ENCODE peak calls at places on chromosomes 12 and 14, in six cellular contexts. X, Z, S, I, L and H are unnamed samples.

GRCh38 chr12:42326466-42327226 is 679 bp downstream of the PPHLN1 start:
- DNase-seq in X (peak), Z (no peak), S (no peak), I (peak), L (no peak), H (no peak)

GRCh38 chr14:80316426-80316825 is 105.1 kb upstream of the DIO2 start:
- DNase-seq in X (no peak), Z (no peak), S (no peak), I (peak), L (no peak), H (no peak)

GRCh38 chr14:94702629-94703028 is 67.3 kb downstream of the GSC start:
- DNase-seq in X (no peak), Z (no peak), S (no peak), I (no peak), L (no peak), H (no peak)

GRCh38 chr12:121301876-121302275 is 5.4 kb upstream of the CAMKK2 start:
- DNase-seq in X (no peak), Z (no peak), S (no peak), I (no peak), L (no peak), H (no peak)

GRCh38 chr14:69500096-69500495 is 15.6 kb downstream of the PLEKHD1 start:
- DNase-seq in X (no peak), Z (no peak), S (no peak), I (no peak), L (no peak), H (no peak)

GRCh38 chr14:71231521-71232393 is 324.5 kb downstream of the PCNX1 start:
- DNase-seq in X (no peak), Z (no peak), S (no peak), I (no peak), L (no peak), H (no peak)

GRCh38 chr14:20934148-20934762 is 21.0 kb upstream of the RNASE2 start:
- DNase-seq in X (peak), Z (no peak), S (no peak), I (no peak), L (no peak), H (peak)

GRCh38 chr14:60508707-60509437 is at the start of gene SIX6:
- DNase-seq in X (peak), Z (no peak), S (no peak), I (peak), L (no peak), H (no peak)

GRCh38 chr12:9319842-9320173 is 111.6 kb upstream of the PZP start:
- DNase-seq in X (no peak), Z (no peak), S (no peak), I (no peak), L (no peak), H (no peak)

GRCh38 chr14:97283450-97284230 is 486.5 kb downstream of the VRK1 start:
- DNase-seq in X (no peak), Z (no peak), S (no peak), I (no peak), L (no peak), H (no peak)

GRCh38 chr12:94892544-94893267 is 110.8 kb downstream of the NDUFA12 start:
- DNase-seq in X (no peak), Z (no peak), S (no peak), I (no peak), L (no peak), H (no peak)

GRCh38 chr14:22925513-22925912 is 3.7 kb downstream of the PRMT5 start:
- DNase-seq in X (no peak), Z (no peak), S (no peak), I (no peak), L (no peak), H (no peak)

GRCh38 chr12:18567787-18568186 is 170.0 kb downstream of the PLCZ1 start:
- DNase-seq in X (no peak), Z (no peak), S (no peak), I (no peak), L (peak), H (no peak)

GRCh38 chr12:57229041-57229633 is 374 bp upstream of the SHMT2 start:
- DNase-seq in X (no peak), Z (no peak), S (no peak), I (no peak), L (no peak), H (no peak)

GRCh38 chr12:80498059-80498728 is 54.2 kb downstream of the PTPRQ start:
- DNase-seq in X (no peak), Z (no peak), S (no peak), I (no peak), L (no peak), H (no peak)

GRCh38 chr14:77140937-77141591 is 527 bp downstream of the ZDHHC22 start:
- DNase-seq in X (peak), Z (no peak), S (no peak), I (peak), L (no peak), H (no peak)

GRCh38 chr14:24481622-24482324 is 26.3 kb downstream of the CMA1 start:
- DNase-seq in X (peak), Z (no peak), S (no peak), I (peak), L (no peak), H (no peak)

GRCh38 chr14:74754157-74754556 is 9.0 kb upstream of the YLPM1 start:
- DNase-seq in X (no peak), Z (no peak), S (no peak), I (peak), L (no peak), H (no peak)

GRCh38 chr12:48002773-48003218 is 1.5 kb downstream of the COL2A1 start:
- DNase-seq in X (peak), Z (no peak), S (peak), I (peak), L (no peak), H (peak)

GRCh38 chr12:4202918-4203317 is 70.6 kb upstream of the CCND2 start:
- DNase-seq in X (no peak), Z (no peak), S (no peak), I (no peak), L (no peak), H (no peak)

GRCh38 chr14:102481791-102482238 is 27.8 kb downstream of the ANKRD9 start:
- DNase-seq in X (no peak), Z (no peak), S (no peak), I (peak), L (no peak), H (no peak)

GRCh38 chr14:57732886-57733285 is 133.0 kb downstream of the SLC35F4 start:
- DNase-seq in X (peak), Z (no peak), S (no peak), I (no peak), L (no peak), H (no peak)

GRCh38 chr12:91367234-91367849 is 184.7 kb upstream of the DCN start:
- DNase-seq in X (peak), Z (no peak), S (no peak), I (peak), L (no peak), H (no peak)

GRCh38 chr14:58560208-58560607 is 77.6 kb upstream of the DACT1 start:
- DNase-seq in X (peak), Z (no peak), S (no peak), I (peak), L (no peak), H (no peak)

GRCh38 chr12:118536306-118536900 is 160.0 kb downstream of the SUDS3 start:
- DNase-seq in X (no peak), Z (no peak), S (no peak), I (no peak), L (no peak), H (no peak)

GRCh38 chr14:87187787-87188186 is 805.2 kb downstream of the GALC start:
- DNase-seq in X (no peak), Z (no peak), S (no peak), I (no peak), L (no peak), H (no peak)

GRCh38 chr12:3164454-3165310 is 87.5 kb downstream of the TSPAN9 start:
- DNase-seq in X (peak), Z (no peak), S (no peak), I (peak), L (no peak), H (no peak)

GRCh38 chr12:127728729-127729128 is 538.2 kb upstream of the TMEM132C start:
- DNase-seq in X (no peak), Z (no peak), S (no peak), I (no peak), L (no peak), H (no peak)

GRCh38 chr12:111519083-111519482 is 80.0 kb downstream of the ATXN2 start:
- DNase-seq in X (no peak), Z (no peak), S (no peak), I (no peak), L (no peak), H (peak)

GRCh38 chr12:14843425-14843887 is at the start of gene ART4:
- DNase-seq in X (peak), Z (no peak), S (no peak), I (no peak), L (no peak), H (peak)

DNA sequence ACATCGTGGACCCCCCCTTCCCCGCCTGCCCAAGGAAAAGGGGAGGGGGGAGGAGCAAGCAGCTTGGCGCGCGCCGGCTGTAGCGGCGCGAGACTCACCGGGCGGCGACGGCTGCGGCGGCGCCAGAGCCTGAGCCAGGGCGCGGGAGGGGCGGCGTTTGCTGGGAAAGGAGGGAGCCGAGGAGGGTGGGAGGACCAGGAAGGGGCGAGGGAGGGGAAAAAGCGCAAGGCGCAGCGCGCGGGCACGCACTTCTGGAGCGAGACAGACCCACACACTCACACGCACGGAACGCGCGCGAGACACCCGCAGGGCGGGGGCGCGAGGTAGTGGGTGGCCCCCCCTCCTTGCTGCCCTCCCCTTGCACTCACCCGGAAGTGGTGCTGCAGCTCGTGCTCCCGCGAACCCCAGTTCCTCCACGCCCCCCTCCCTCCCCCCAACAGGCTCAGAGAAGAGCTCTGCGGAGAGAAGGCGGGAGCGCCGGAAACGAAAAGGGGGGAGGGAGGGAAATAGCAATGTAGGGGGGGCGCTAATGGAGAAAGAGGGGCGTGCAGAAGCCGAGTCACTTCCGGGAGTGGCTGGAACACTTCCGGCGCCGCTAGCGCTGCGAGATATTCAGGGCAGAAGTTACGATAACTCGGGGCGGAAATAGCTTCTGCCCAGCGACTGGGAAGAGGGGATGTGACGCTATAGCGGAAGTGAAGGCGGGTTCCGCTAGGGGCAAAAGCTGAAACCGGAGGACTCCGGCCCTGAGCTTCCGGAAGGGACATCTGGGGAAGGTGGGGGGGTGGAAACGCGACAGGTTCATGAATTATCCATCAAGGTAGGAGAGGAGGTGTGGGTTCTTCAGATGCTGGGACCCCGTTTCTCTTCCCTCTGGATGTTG is at the start of gene ZNF384:
- DNase-seq in X (peak), Z (peak), S (peak), I (peak), L (peak), H (peak)
- TF ChIP-seq POLR2A in X (peak), Z (peak), S (peak), I (peak), L (peak), H (no peak)

GRCh38 chr14:105185001-105185400 is 3.9 kb upstream of the NUDT14 start:
- DNase-seq in X (no peak), Z (no peak), S (no peak), I (no peak), L (no peak), H (no peak)

GRCh38 chr14:105185973-105186372 is 4.9 kb upstream of the NUDT14 start:
- DNase-seq in X (no peak), Z (no peak), S (no peak), I (no peak), L (no peak), H (no peak)

GRCh38 chr14:105184461-105184860 is 3.3 kb upstream of the NUDT14 start:
- DNase-seq in X (no peak), Z (no peak), S (no peak), I (no peak), L (no peak), H (no peak)

GRCh38 chr14:105187116-105187515 is 6.0 kb upstream of the NUDT14 start:
- DNase-seq in X (no peak), Z (no peak), S (no peak), I (no peak), L (no peak), H (no peak)

DNA sequence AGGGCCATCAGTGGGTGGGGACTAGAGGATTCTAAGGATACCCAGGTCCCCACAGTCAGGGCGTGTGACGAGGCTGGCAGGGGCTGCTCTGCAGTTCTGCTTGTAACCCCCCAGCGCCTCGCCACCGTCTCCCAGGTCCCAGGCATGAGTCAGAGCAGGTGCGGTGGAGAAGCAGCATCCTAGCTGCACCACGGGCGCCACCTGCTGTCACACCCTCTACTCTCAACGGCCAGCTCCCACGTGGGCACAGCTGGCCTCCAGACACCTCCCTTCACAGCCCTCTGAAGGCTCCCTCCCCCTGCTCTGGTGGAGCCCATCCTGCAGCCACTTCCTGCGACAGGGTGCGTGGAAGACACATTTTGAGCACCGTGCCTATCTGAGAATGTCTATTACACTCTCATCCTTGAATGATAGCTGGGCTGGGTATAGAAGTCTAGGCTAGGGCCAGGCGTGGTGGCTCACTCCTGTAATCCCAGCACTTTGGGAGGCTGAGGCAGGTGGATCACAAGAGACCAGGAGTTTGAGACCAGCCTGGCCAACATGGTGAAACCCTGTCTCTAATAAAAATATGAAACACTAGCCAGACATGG is 6.9 kb upstream of the NUDT14 start:
- DNase-seq in X (no peak), Z (no peak), S (no peak), I (no peak), L (no peak), H (no peak)
- TF ChIP-seq CTCF in X (no peak), Z (no peak), S (no peak), I (no peak), L (no peak), H (no peak)

GRCh38 chr14:99116741-99117295 is 155.2 kb downstream of the BCL11B start:
- DNase-seq in X (no peak), Z (no peak), S (no peak), I (no peak), L (no peak), H (no peak)
- H3K27ac ChIP-seq in X (no peak), Z (no peak), S (no peak), I (no peak), L (no peak), H (no peak)

GRCh38 chr12:67747869-67748760 is 99.6 kb downstream of the DYRK2 start:
- DNase-seq in X (no peak), Z (no peak), S (no peak), I (peak), L (no peak), H (no peak)
- TF ChIP-seq POLR2A in X (no peak), Z (no peak), S (no peak), I (no peak), L (no peak), H (no peak)

GRCh38 chr12:34604227-34604626 is 581.9 kb downstream of the ALG10 start:
- DNase-seq in X (no peak), Z (no peak), S (no peak), I (no peak), L (no peak), H (no peak)
- TF ChIP-seq CTCF in X (no peak), Z (no peak), S (no peak), I (no peak), L (no peak), H (no peak)

DNA sequence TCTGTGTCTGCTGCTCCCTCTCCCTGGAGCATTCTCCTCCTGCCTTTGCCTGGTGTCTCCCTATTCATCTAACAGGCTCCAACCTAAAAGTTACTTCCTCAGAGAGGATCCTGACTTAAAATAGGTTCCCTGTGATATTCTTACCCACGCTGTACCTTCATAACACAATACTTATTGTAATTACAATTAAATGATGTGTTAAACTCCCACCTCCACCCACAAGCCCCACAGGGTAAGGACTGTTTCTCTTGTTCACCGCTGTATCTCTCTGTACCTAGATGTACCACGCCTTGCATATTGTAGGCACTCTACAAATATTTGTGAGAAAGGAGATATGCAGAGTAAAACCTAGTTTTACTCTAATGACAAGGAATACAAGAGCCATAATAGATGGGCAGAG is 5.0 kb downstream of the HEBP1 start:
- DNase-seq in X (no peak), Z (no peak), S (no peak), I (no peak), L (no peak), H (no peak)
- H3K27ac ChIP-seq in X (no peak), Z (no peak), S (no peak), I (no peak), L (no peak), H (no peak)

GRCh38 chr12:85509857-85510256 is 229.8 kb downstream of the ALX1 start:
- DNase-seq in X (no peak), Z (no peak), S (no peak), I (no peak), L (no peak), H (no peak)
- TF ChIP-seq POLR2A in X (no peak), Z (no peak), S (no peak), I (no peak), L (no peak), H (no peak)

GRCh38 chr12:125528300-125528699 is 463.1 kb downstream of the AACS start:
- DNase-seq in X (no peak), Z (no peak), S (no peak), I (no peak), L (no peak), H (no peak)

GRCh38 chr12:125530876-125531275 is 465.6 kb downstream of the AACS start:
- DNase-seq in X (no peak), Z (no peak), S (no peak), I (no peak), L (no peak), H (no peak)

GRCh38 chr12:125538800-125539199 is 473.6 kb downstream of the AACS start:
- DNase-seq in X (no peak), Z (no peak), S (no peak), I (no peak), L (no peak), H (no peak)

DNA sequence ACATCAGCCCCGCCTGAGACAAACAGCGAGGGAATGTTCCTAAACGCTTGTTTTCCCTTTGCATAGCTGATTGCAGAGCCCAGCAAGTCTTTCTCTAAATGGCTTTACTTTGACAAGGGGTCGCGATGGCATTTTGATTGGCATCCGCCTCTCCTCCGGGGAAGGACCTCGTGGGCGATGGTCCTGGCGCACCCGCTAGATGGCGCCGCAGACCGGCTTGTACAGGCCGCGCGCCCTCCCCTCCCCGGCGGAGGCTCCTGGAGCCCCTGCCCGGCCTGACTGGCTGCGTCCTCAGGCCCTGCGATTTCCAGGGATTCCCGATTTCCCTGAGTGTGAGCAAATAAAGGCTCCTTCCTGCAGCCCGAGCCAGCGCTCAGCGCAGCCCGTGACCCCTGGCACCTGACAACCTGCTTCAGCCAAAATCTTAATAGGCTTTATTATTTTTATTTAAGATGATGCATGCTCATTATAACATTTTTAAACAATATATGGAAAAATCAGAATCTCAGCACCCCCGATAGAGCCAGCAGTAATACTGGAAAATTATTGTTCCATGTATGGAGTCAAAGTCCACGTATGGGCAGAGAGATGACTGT is 468.3 kb downstream of the AACS start:
- DNase-seq in X (no peak), Z (no peak), S (no peak), I (no peak), L (no peak), H (peak)
- TF ChIP-seq CTCF in X (peak), Z (peak), S (peak), I (no peak), L (no peak), H (peak)